ENCODE peak calls at places on chromosomes 13 and 19, in ten cellular contexts. H, C, J, F, K, L, O, I, Y and W are unnamed samples.

GRCh38 chr19:15810335-15810734 is 5.1 kb downstream of the OR10H1 start:
- DNase-seq in F (no peak), C (no peak), O (peak), Y (no peak), L (no peak), J (no peak), K (no peak), I (no peak), H (peak), W (no peak)

GRCh38 chr13:22311734-22312404 is 641.0 kb downstream of the FGF9 start:
- DNase-seq in O (no peak), F (no peak), K (no peak), Y (no peak), L (no peak), J (no peak), I (no peak), H (peak), C (no peak), W (no peak)

GRCh38 chr19:35328851-35329285 is at the start of gene CD22:
- DNase-seq in K (no peak), C (no peak), O (no peak), F (no peak), I (no peak), L (no peak), Y (no peak), J (no peak), H (no peak), W (no peak)

GRCh38 chr13:102517959-102518358 is 78.8 kb upstream of the TPP2 start:
- DNase-seq in K (no peak), J (no peak), H (no peak), O (peak), C (no peak), I (no peak), F (no peak), Y (no peak), L (no peak), W (no peak)

GRCh38 chr13:41541142-41541938 is 84.0 kb downstream of the RGCC start:
- DNase-seq in I (no peak), F (no peak), L (no peak), C (no peak), K (no peak), Y (no peak), J (no peak), H (no peak), O (no peak), W (no peak)

GRCh38 chr13:26867451-26868067 is 107.0 kb upstream of the GPR12 start:
- DNase-seq in F (no peak), J (peak), K (no peak), C (no peak), O (peak), Y (no peak), L (peak), H (peak), I (no peak), W (peak)

GRCh38 chr13:80083516-80084085 is 257.3 kb downstream of the SPRY2 start:
- DNase-seq in C (no peak), H (no peak), J (no peak), F (no peak), K (no peak), O (no peak), I (no peak), Y (no peak), L (no peak), W (no peak)

GRCh38 chr13:112686364-112686763 is 3.5 kb upstream of the ATP11A start:
- DNase-seq in I (no peak), K (no peak), J (no peak), Y (no peak), L (no peak), O (no peak), H (no peak), F (peak), C (peak), W (no peak)

GRCh38 chr19:12156254-12157058 is at the start of gene ZNF625:
- DNase-seq in K (peak), Y (peak), F (peak), I (peak), L (peak), H (peak), C (peak), J (peak), O (peak), W (peak)

GRCh38 chr13:53782400-53783030 is 753.9 kb downstream of the OLFM4 start:
- DNase-seq in L (peak), O (peak), H (peak), J (peak), F (no peak), Y (peak), K (peak), I (no peak), C (no peak), W (peak)

GRCh38 chr13:113109151-113110047 is 3.8 kb downstream of the F7 start:
- DNase-seq in H (no peak), F (peak), Y (no peak), K (no peak), O (no peak), L (no peak), I (no peak), J (no peak), C (no peak), W (no peak)

GRCh38 chr19:12838182-12838890 is at the start of gene MAST1:
- DNase-seq in K (peak), J (no peak), I (no peak), Y (no peak), C (peak), H (peak), F (peak), L (peak), O (no peak), W (peak)

GRCh38 chr19:43774103-43774939 is 6.5 kb downstream of the KCNN4 start:
- DNase-seq in K (no peak), L (peak), F (peak), Y (no peak), H (peak), C (peak), O (no peak), I (peak), J (no peak), W (peak)

GRCh38 chr13:105821337-105821736 is 714.1 kb downstream of the EFNB2 start:
- DNase-seq in Y (no peak), I (no peak), O (no peak), L (no peak), J (no peak), H (no peak), K (no peak), C (no peak), F (no peak), W (no peak)

GRCh38 chr13:110593430-110594130 is 21.8 kb upstream of the NAXD start:
- DNase-seq in K (peak), C (no peak), O (peak), L (no peak), H (peak), I (no peak), J (peak), Y (peak), F (no peak), W (no peak)

DNA sequence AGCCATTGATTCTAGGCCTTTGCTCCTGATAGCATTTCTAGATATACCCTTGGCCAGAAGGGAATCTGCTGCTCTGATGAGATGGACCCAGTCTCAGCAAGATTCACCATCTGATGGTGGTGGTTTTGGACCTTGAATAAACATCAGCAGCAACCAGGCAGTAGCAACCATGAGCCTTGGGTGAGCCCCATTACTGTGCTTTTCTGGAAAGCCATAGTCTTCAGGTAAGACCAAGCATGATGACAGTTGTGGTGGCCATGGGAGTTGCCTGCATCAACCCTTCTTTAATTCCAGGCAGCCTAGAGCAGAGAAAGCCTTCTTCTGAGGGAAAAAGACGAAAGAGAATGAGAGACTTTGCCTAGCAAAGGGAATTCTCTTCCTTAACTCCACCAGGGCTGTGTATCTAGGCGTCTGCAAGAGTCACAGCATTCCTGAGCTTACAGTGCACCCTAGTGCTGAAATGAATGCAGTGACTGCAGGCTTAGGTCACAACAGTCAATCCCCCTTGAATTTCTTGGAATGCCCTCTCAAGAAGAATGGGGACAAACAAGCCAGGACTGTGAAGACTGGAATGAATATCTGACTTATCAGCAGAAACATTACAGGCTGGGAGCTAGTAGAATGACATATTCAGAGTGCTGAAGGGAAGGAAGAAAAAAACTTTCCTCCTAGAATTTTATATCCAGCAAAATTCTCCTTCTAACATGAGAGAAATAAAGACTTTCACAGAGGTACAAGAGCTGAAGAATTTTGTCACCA is 942.4 kb upstream of the PCDH20 start:
- DNase-seq in H (peak), F (no peak), O (no peak), C (no peak), Y (no peak), L (peak), I (no peak), J (no peak), K (peak), W (peak)
- TF ChIP-seq CTCF in H (no peak), F (no peak), O (peak), C (peak), Y (no peak), L (peak), I (no peak), J (no peak), K (peak), W (peak)

GRCh38 chr19:57829316-57829715 is 783 bp upstream of the ZNF587B start:
- DNase-seq in F (no peak), L (no peak), J (no peak), O (no peak), I (no peak), H (no peak), C (no peak), K (no peak), Y (no peak), W (no peak)

GRCh38 chr19:57825501-57825900 is 4.6 kb upstream of the ZNF587B start:
- DNase-seq in J (no peak), K (no peak), H (no peak), F (no peak), Y (no peak), I (no peak), O (no peak), C (no peak), L (no peak), W (no peak)

GRCh38 chr19:57830071-57830602 is at the start of gene ZNF587B:
- DNase-seq in J (peak), Y (peak), L (peak), O (peak), C (peak), F (peak), H (peak), I (peak), K (peak), W (peak)
- TF ChIP-seq CTCF in J (peak), Y (peak), L (peak), O (peak), C (peak), F (peak), H (no peak), I (no peak), K (no peak), W (peak)

DNA sequence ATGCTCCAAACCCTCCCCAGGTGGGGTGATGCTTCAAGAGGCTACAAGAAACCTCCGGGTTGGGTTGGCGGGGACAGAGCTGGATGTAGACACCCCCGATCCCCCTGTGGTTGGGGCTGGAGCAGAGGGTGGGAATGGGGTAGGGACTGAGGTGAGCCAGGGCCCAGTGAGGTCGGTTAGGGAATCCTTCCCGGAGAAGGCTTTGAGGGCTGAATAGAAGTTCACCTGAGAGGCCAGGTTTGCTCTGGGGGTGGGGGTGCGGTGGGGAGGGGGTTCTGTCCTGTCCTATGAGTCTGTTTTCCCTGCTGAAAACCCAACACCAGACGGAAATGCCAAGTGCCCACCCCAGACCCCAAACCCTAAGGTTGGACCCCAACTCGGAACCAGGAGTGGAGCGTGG is 69.1 kb downstream of the CELF5 start:
- DNase-seq in F (no peak), J (no peak), C (no peak), L (no peak), O (no peak), H (no peak), I (no peak), Y (no peak), K (no peak), W (no peak)
- TF ChIP-seq CTCF in F (no peak), J (no peak), C (no peak), L (no peak), O (no peak), H (no peak), I (no peak), Y (no peak), K (no peak), W (no peak)

GRCh38 chr13:94920578-94920977 is 208.2 kb upstream of the SOX21 start:
- DNase-seq in H (no peak), K (no peak), C (no peak), L (no peak), Y (no peak), O (no peak), F (no peak), I (no peak), J (no peak), W (no peak)
- TF ChIP-seq CTCF in H (no peak), K (no peak), C (no peak), L (no peak), Y (no peak), O (no peak), F (no peak), I (no peak), J (no peak), W (no peak)

DNA sequence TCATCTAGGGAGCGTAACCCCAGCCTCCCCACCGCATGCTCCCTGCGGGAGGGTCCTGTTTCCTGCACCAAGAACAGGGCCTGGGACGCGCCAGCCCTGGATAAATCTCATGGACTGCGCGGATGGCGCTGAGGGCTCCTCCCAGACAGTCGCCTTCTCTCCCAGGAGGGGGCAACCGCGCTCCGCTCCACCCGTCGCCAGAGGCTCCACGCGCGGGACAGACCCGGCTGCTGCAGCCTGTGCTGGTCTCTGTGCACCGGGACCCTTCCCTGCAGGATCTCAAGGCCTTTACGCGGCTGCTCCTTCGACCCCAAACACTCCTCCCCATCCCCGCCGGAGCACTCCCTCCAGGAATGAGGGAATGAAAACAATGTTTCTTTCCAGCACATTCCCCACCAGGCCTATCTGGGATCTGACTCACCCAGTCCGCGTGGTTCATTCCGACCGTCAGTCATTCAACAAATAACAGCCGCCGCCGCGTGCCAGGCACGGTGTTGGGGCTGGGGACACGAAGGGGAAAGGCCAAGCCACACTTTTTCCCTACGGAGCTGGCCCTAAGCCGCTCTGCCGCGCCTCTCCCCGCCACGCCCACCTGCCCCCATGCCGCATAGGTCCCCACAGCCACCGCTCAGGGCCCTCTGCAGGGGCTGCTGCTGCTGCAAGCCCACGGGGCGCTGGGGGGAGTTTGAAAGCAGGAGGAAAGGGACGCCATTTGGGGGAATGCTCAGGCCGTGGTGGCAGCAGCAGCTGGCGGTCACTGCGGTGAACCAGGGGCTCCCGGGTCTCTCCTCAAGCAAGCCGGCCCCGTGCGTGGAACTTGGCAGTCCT is 6.0 kb downstream of the PNMA8B start:
- DNase-seq in Y (no peak), I (no peak), H (peak), L (no peak), F (peak), J (no peak), C (no peak), K (no peak), O (no peak), W (no peak)
- TF ChIP-seq CTCF in Y (no peak), I (no peak), H (no peak), L (no peak), F (peak), J (peak), C (peak), K (no peak), O (no peak), W (peak)

GRCh38 chr19:5271145-5271544 is 69.5 kb downstream of the PTPRS start:
- DNase-seq in O (no peak), F (no peak), J (no peak), C (no peak), K (no peak), H (no peak), I (no peak), L (no peak), Y (no peak), W (no peak)
- TF ChIP-seq CTCF in O (peak), F (no peak), J (peak), C (peak), K (no peak), H (no peak), I (no peak), L (peak), Y (no peak), W (peak)

DNA sequence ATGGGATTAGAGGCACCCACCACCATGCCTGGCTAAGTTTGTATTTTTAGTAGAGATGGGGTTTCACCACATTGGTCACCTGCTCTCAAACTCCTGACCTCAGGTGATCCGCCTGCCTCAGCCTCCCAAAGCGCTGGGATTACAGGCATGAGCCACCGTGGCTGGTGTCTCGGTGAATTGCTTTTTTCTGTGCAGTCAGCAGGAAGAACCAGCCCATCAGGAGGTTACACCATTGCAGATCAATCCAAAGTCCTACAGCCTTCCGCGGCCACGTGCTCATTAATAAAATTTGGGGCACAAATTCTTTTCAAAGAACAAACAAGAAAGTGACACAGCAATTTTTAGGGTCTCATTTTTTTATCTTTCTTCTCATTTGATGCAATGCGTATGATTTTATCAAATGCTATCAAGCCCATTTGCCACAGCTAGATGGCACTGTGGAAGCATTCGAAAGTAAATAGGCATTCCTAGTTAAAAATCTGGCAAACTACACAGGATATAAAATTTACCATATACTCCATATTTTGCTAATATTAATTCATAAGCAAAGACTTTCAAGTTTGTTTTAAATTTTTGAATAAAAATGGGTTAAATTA is 54.4 kb upstream of the ZNF835 start:
- DNase-seq in H (peak), O (no peak), Y (no peak), J (no peak), L (no peak), C (no peak), K (no peak), I (no peak), F (no peak), W (no peak)
- TF ChIP-seq CTCF in H (peak), O (peak), Y (peak), J (no peak), L (no peak), C (peak), K (peak), I (no peak), F (peak), W (no peak)

GRCh38 chr19:50371914-50372475 is 4.3 kb upstream of the NR1H2 start:
- DNase-seq in Y (no peak), L (no peak), O (no peak), J (no peak), F (no peak), I (no peak), H (no peak), K (no peak), C (no peak), W (no peak)
- TF ChIP-seq CTCF in Y (no peak), L (no peak), O (no peak), J (no peak), F (no peak), I (no peak), H (no peak), K (no peak), C (no peak), W (no peak)

GRCh38 chr19:55638864-55639359 is 1.9 kb upstream of the ZNF580 start:
- DNase-seq in L (peak), H (no peak), F (peak), K (peak), O (no peak), Y (no peak), C (no peak), J (no peak), I (no peak), W (peak)
- TF ChIP-seq CTCF in L (peak), H (peak), F (peak), K (peak), O (peak), Y (no peak), C (peak), J (peak), I (no peak), W (peak)

GRCh38 chr13:48476215-48476614 is 56.7 kb downstream of the RCBTB2 start:
- DNase-seq in L (no peak), C (no peak), J (no peak), F (no peak), H (no peak), Y (no peak), K (no peak), O (no peak), I (no peak), W (no peak)

GRCh38 chr13:48476674-48477073 is 56.2 kb downstream of the RCBTB2 start:
- DNase-seq in C (no peak), K (no peak), J (no peak), H (no peak), O (no peak), I (no peak), Y (no peak), L (no peak), F (no peak), W (no peak)

GRCh38 chr13:48475230-48475629 is 57.6 kb downstream of the RCBTB2 start:
- DNase-seq in L (no peak), J (no peak), H (no peak), Y (no peak), K (no peak), C (no peak), O (no peak), I (no peak), F (no peak), W (no peak)

GRCh38 chr13:48478401-48478800 is 54.5 kb downstream of the RCBTB2 start:
- DNase-seq in I (no peak), C (no peak), O (no peak), L (no peak), J (peak), F (no peak), K (no peak), H (no peak), Y (no peak), W (peak)

GRCh38 chr13:48477191-48477855 is 55.6 kb downstream of the RCBTB2 start:
- DNase-seq in O (no peak), H (no peak), K (no peak), Y (no peak), I (no peak), F (no peak), L (no peak), C (no peak), J (no peak), W (no peak)
- TF ChIP-seq CTCF in O (no peak), H (no peak), K (no peak), Y (no peak), I (no peak), F (no peak), L (no peak), C (no peak), J (no peak), W (no peak)